ENCODE peak calls at places on chromosome 15, in five cellular contexts. X is fibroblast of gingiva; Y is NCI-H1105; N is left ventricle myocardium inferior; U is stimulated activated naive CD4-positive, alpha-beta T cell. F is an unnamed sample.

GRCh38 chr15:73908030-73908821 is 18.0 kb upstream of the LOXL1 start:
- DNase-seq in X (peak; percentile 60), N (peak; percentile 86), U (peak; percentile 44), Y (peak; percentile 6), F (peak; percentile 86)

GRCh38 chr15:25903024-25903581 is 40.0 kb upstream of the ATP10A start:
- DNase-seq in X (peak; percentile 18), U (no peak), N (no peak), Y (no peak), F (no peak)

GRCh38 chr15:49906976-49907375 is 212.1 kb downstream of the ATP8B4 start:
- DNase-seq in Y (no peak), N (no peak), U (no peak), X (no peak), F (no peak)

GRCh38 chr15:46857103-46857502 is 860.2 kb upstream of the SEMA6D start:
- DNase-seq in U (no peak), N (no peak), Y (no peak), X (no peak), F (no peak)

GRCh38 chr15:88894819-88895767 is at the start of gene HAPLN3:
- DNase-seq in U (peak; percentile 45), Y (no peak), X (no peak), N (no peak), F (peak; percentile 57)

GRCh38 chr15:85388962-85389361 is 8.6 kb downstream of the AKAP13 start:
- DNase-seq in X (no peak), Y (no peak), N (no peak), U (no peak), F (no peak)

GRCh38 chr15:77619883-77620282 is 12.8 kb downstream of the LINGO1 start:
- DNase-seq in U (no peak), Y (no peak), X (no peak), N (no peak), F (no peak)

GRCh38 chr15:72200395-72201237 is 3.0 kb upstream of the GRAMD2A start:
- DNase-seq in N (no peak), X (no peak), Y (no peak), U (no peak), F (no peak)

GRCh38 chr15:40702077-40702476 is 7.1 kb downstream of the RAD51 start:
- DNase-seq in N (no peak), Y (no peak), U (peak; percentile 13), X (no peak), F (peak; percentile 61)

GRCh38 chr15:77162872-77163633 is 92.1 kb upstream of the TSPAN3 start:
- DNase-seq in U (no peak), N (no peak), X (no peak), Y (no peak), F (no peak)

GRCh38 chr15:49468440-49468839 is 45.4 kb downstream of the FGF7 start:
- DNase-seq in U (no peak), N (no peak), X (peak; percentile 65), Y (no peak), F (peak; percentile 47)

GRCh38 chr15:85587707-85588441 is 206.9 kb downstream of the KLHL25 start:
- DNase-seq in X (no peak), Y (no peak), N (no peak), U (no peak), F (peak; percentile 79)

GRCh38 chr15:92930776-92931175 is 30.7 kb downstream of the CHD2 start:
- DNase-seq in X (peak; percentile 74), U (no peak), Y (no peak), N (no peak), F (peak; percentile 90)

GRCh38 chr15:88705769-88706165 is 67.0 kb downstream of the ISG20 start:
- DNase-seq in N (no peak), U (no peak), X (no peak), Y (no peak), F (no peak)

GRCh38 chr15:40343512-40343911 is 2.8 kb upstream of the CCDC9B start:
- DNase-seq in Y (no peak), U (no peak), N (no peak), X (peak; percentile 80), F (peak; percentile 89)

GRCh38 chr15:76330281-76330680 is 6.3 kb upstream of the ISL2 start:
- DNase-seq in Y (no peak), U (no peak), N (no peak), X (peak; percentile 60), F (peak; percentile 75)

GRCh38 chr15:66897381-66897780 is 168.0 kb upstream of the SMAD3 start:
- DNase-seq in U (no peak), Y (no peak), X (no peak), N (no peak), F (no peak)

GRCh38 chr15:56052389-56053045 is 59.1 kb upstream of the NEDD4 start:
- DNase-seq in N (no peak), U (peak; percentile 68), Y (no peak), X (peak; percentile 62), F (peak; percentile 75)

GRCh38 chr15:78243491-78243941 is 9.2 kb upstream of the ACSBG1 start:
- DNase-seq in U (no peak), N (peak; percentile 57), Y (no peak), X (no peak), F (peak; percentile 68)

GRCh38 chr15:91622676-91623342 is 230.7 kb upstream of the SLCO3A1 start:
- DNase-seq in Y (no peak), N (no peak), U (no peak), X (no peak), F (no peak)

GRCh38 chr15:48486228-48486627 is 155.0 kb downstream of the DUT start:
- DNase-seq in N (no peak), X (no peak), U (no peak), Y (no peak), F (no peak)

GRCh38 chr15:46316024-46316423 is 681.2 kb downstream of the SQOR start:
- DNase-seq in N (no peak), X (no peak), U (no peak), Y (no peak), F (no peak)

F was measured in choroid plexus epithelial cell.